ENCODE peak calls at places on chromosomes 3 and 15, in nine cellular contexts. C is cardiac fibroblast, F is Panc1, Q is Calu3, Z is HepG2, I is bronchial epithelial cell, W is AG04450, E is sigmoid colon, J is foreskin keratinocyte. U is an unnamed sample.

GRCh38 chr3:113223831-113224240 is 12.5 kb downstream of the BOC start:
- DNase-seq in Z (no peak), F (no peak), E (no peak), I (no peak), W (no peak), Q (no peak), J (no peak), C (no peak), U (no peak)

GRCh38 chr3:98504534-98504933 is 7.1 kb downstream of the OR5K2 start:
- DNase-seq in C (no peak), F (no peak), W (no peak), I (no peak), Q (no peak), J (no peak), E (no peak), Z (no peak), U (no peak)

GRCh38 chr15:85592148-85592547 is 202.6 kb downstream of the KLHL25 start:
- DNase-seq in J (peak; percentile 86), E (no peak), F (no peak), W (no peak), I (peak; percentile 91), Z (peak; percentile 27), Q (peak; percentile 41), C (peak; percentile 92), U (no peak)

GRCh38 chr3:36210840-36211655 is 169.3 kb upstream of the STAC start:
- DNase-seq in I (no peak), W (no peak), F (no peak), C (no peak), J (no peak), E (no peak), Q (no peak), Z (no peak), U (no peak)

GRCh38 chr3:128226794-128227399 is 73.6 kb downstream of the EEFSEC start:
- DNase-seq in I (no peak), E (no peak), J (no peak), Q (peak; percentile 83), F (peak; percentile 10), W (no peak), C (peak; percentile 45), Z (peak; percentile 31), U (peak; percentile 84)

GRCh38 chr3:122944671-122945151 is 82.9 kb downstream of the SEMA5B start:
- DNase-seq in C (peak; percentile 71), I (peak; percentile 52), F (no peak), W (no peak), Z (no peak), Q (no peak), E (no peak), J (peak; percentile 63), U (no peak)

GRCh38 chr3:187401861-187402260 is 33.7 kb downstream of the RTP4 start:
- DNase-seq in W (no peak), C (no peak), J (no peak), E (no peak), F (peak; percentile 7), I (no peak), Z (no peak), Q (no peak), U (no peak)

GRCh38 chr15:85073556-85074194 is 92.0 kb downstream of the PDE8A start:
- DNase-seq in Q (no peak), W (no peak), F (peak; percentile 20), E (no peak), Z (no peak), J (peak; percentile 56), I (peak; percentile 73), C (peak; percentile 17), U (no peak)

GRCh38 chr15:22883196-22883595 is 44.7 kb downstream of the NIPA2 start:
- DNase-seq in Q (no peak), F (no peak), J (no peak), C (no peak), Z (no peak), W (no peak), E (no peak), I (no peak), U (no peak)

GRCh38 chr15:22885105-22885504 is 46.6 kb downstream of the NIPA2 start:
- DNase-seq in Q (no peak), W (no peak), J (no peak), C (no peak), I (no peak), E (no peak), Z (no peak), F (no peak), U (no peak)

GRCh38 chr15:22881739-22882440 is 43.4 kb downstream of the NIPA2 start:
- DNase-seq in I (no peak), E (no peak), W (no peak), Q (no peak), Z (no peak), F (no peak), J (no peak), C (no peak), U (no peak)

GRCh38 chr15:22887157-22887951 is 48.9 kb downstream of the NIPA2 start:
- DNase-seq in Z (no peak), E (no peak), F (no peak), C (peak; percentile 85), W (peak; percentile 36), Q (no peak), I (peak; percentile 21), J (no peak), U (peak; percentile 68)

DNA sequence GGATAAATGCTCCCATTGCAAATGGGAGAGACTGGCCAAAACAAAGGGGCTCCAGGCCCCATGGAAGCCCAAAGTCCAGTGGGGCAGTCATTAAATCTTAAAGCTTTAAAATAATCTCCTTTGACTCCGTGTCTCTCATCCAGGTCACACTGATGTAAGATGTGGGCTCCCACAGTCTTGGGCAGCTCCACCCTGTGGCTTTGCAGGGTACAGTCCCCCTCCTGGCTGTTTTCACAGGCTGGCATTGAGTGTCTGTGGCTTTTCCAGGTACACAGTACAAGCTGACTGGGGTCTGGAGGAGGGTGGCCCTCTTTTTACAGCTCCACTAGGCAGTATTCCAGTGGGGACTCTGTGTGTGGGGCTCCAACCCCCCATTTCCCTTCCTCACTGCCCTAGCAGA is 45.9 kb downstream of the NIPA2 start:
- DNase-seq in W (no peak), C (no peak), Z (peak; percentile 7), Q (no peak), E (no peak), I (no peak), J (no peak), F (no peak), U (no peak)
- TF ChIP-seq CTCF in W (no peak), C (no peak), Z (peak; percentile 31), Q (no peak), E (no peak), I (peak; percentile 15), J (peak; percentile 28), F (no peak), U (no peak)

GRCh38 chr3:87288486-87288885 is 12.1 kb upstream of the POU1F1 start:
- DNase-seq in Q (no peak), C (no peak), W (no peak), F (no peak), J (no peak), E (no peak), I (no peak), Z (no peak), U (no peak)

DNA sequence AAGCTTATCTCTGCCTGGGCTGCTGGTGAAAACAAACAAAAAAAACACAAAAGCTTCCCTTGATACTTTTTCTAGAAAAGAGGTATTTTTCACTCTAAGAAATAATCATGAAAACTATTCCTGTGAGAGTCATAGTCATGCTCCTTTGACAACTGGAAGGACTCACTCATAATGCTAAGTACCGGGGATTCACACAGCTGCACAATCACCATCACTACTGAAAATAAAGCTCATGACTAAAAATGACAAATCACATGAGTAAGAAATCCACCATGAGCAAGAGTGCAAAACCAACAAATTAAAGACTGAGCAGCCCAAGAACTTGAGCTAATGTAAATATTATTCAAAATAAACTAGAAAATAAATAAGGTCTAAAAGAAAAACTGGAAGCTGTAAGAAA is 10.6 kb upstream of the POU1F1 start:
- DNase-seq in J (peak; percentile 79), C (peak; percentile 90), Q (no peak), I (peak; percentile 95), W (no peak), Z (no peak), E (no peak), F (peak; percentile 58), U (no peak)
- TF ChIP-seq CTCF in J (no peak), C (no peak), Q (no peak), I (no peak), W (no peak), Z (no peak), E (no peak), F (no peak), U (no peak)

GRCh38 chr15:93973287-93973686 is 258.1 kb upstream of the MCTP2 start:
- DNase-seq in W (no peak), I (no peak), F (no peak), C (no peak), J (no peak), Q (no peak), E (peak; percentile 89), Z (no peak), U (no peak)

GRCh38 chr15:93980149-93980911 is 251.0 kb upstream of the MCTP2 start:
- DNase-seq in C (no peak), F (no peak), W (no peak), I (no peak), Q (no peak), E (peak; percentile 80), Z (no peak), J (no peak), U (no peak)

DNA sequence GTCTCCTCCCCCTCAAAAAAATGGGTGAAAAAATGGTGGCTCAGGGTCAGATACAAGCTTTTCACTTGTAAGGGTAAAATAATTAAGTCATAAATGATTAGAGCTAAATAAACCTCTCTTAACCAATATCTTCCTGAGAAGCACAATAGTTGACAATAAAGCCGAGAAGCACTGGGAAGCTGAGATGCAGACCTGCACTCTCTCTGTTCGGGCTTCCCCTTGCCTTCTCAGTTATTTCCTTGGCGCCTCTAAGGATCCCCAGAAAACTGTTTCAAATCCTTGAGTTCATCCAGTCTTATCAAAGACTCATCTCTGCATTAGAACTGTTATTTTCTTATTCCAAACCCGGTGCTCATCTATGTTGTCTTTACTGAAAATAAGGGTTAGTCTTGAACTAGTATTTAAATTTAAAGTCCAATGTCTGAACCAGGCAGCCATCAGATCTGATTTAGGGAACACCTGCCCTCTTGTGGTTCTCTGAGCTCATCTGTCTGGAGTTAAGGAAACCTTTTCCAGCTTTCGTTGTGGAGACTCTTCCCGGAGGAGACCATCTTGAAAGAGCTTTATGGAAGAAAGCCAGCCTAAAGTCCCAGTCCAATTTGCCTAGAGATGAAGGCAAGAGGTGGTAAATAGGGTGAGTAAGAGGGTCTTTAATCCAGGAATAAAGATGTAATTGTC is 256.4 kb upstream of the MCTP2 start:
- DNase-seq in Q (no peak), W (peak; percentile 16), Z (peak; percentile 22), F (no peak), E (no peak), J (peak; percentile 49), I (peak; percentile 63), C (peak; percentile 43), U (no peak)
- TF ChIP-seq CTCF in Q (no peak), W (peak; percentile 58), Z (peak; percentile 48), F (peak; percentile 51), E (peak; percentile 42), J (peak; percentile 79), I (peak; percentile 68), C (peak; percentile 17), U (peak; percentile 65)

DNA sequence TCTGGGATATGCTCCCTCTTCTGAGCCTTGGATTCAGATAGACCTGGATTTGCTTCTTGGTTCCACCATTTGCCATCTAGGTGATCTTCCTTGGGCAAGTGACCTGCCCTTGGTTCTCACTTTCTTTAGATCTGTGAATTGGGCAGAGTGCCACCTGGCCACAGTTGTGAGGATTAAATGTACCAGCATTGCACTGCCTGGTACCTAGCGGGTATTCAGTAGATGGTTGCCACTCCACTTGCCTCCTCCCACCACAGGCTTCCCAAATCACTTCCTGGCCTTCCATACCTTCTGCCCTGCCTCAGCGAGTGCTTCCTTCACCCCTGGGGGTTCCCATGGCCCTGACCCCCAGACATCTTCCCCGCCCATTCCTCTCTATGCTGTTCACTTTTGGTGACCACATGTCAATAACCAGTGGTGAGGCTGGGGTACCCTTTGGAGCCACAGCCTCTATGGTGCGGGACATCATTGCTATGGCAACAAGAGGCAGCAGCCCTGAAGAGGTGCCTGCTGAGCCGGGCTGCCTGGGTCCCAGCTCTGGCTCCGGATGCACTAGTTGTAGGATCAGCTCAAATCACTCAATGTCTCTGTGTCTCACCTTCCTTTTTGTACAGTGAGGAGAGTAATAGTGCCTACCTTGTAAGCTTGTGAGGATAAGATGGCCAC is 40.5 kb downstream of the CMTM7 start:
- DNase-seq in E (no peak), J (no peak), Q (no peak), I (no peak), C (no peak), W (no peak), F (no peak), Z (no peak), U (no peak)
- TF ChIP-seq CTCF in E (no peak), J (no peak), Q (no peak), I (no peak), C (no peak), W (no peak), F (no peak), Z (no peak), U (no peak)